ENCODE peak calls at places on chromosomes 2 and 18, in six cellular contexts. One of them, this sample, is unnamed. For H3K4me1, the result is how much of the 10 kb centered on the place peaks cover.

GRCh38 chr2:221676566-221677172 is 104.6 kb upstream of the EPHA4 start:
- DNase-seq in A673: no peak
- DNase-seq in HepG2: no peak
- DNase-seq in hepatocyte: peak
- DNase-seq in mammary epithelial cell: no peak
- DNase-seq in HCT116: no peak
- DNase-seq in this sample: peak

GRCh38 chr2:10518470-10519060 is 70.4 kb upstream of the ODC1 start:
- DNase-seq in A673: no peak
- DNase-seq in HepG2: no peak
- DNase-seq in hepatocyte: peak
- DNase-seq in mammary epithelial cell: no peak
- DNase-seq in HCT116: no peak
- DNase-seq in this sample: no peak

GRCh38 chr2:143852748-143853147 is 667.2 kb downstream of the ZEB2 start:
- DNase-seq in A673: peak
- DNase-seq in HepG2: no peak
- DNase-seq in hepatocyte: peak
- DNase-seq in mammary epithelial cell: no peak
- DNase-seq in HCT116: no peak
- DNase-seq in this sample: no peak

GRCh38 chr18:67199993-67200617 is 316.4 kb downstream of the DSEL start:
- DNase-seq in A673: peak
- DNase-seq in HepG2: peak
- DNase-seq in hepatocyte: peak
- DNase-seq in mammary epithelial cell: peak
- DNase-seq in HCT116: peak
- DNase-seq in this sample: peak

GRCh38 chr18:31176531-31176930 is 13.9 kb upstream of the DSC1 start:
- DNase-seq in A673: no peak
- DNase-seq in HepG2: no peak
- DNase-seq in hepatocyte: no peak
- DNase-seq in mammary epithelial cell: peak
- DNase-seq in HCT116: no peak
- DNase-seq in this sample: no peak

GRCh38 chr2:197208841-197209240 is 101.7 kb downstream of the ANKRD44 start:
- DNase-seq in A673: no peak
- DNase-seq in HepG2: no peak
- DNase-seq in hepatocyte: no peak
- DNase-seq in mammary epithelial cell: peak
- DNase-seq in HCT116: no peak
- DNase-seq in this sample: peak

GRCh38 chr2:233258211-233258610 is 6.7 kb downstream of the ATG16L1 start:
- DNase-seq in A673: no peak
- DNase-seq in HepG2: no peak
- DNase-seq in hepatocyte: no peak
- DNase-seq in mammary epithelial cell: no peak
- DNase-seq in HCT116: no peak
- DNase-seq in this sample: no peak

GRCh38 chr18:58495634-58496033 is 133.3 kb downstream of the ALPK2 start:
- DNase-seq in A673: no peak
- DNase-seq in HepG2: no peak
- DNase-seq in hepatocyte: no peak
- DNase-seq in mammary epithelial cell: no peak
- DNase-seq in HCT116: no peak
- DNase-seq in this sample: no peak

GRCh38 chr2:19541884-19542283 is 183.5 kb upstream of the OSR1 start:
- DNase-seq in A673: no peak
- DNase-seq in HepG2: no peak
- DNase-seq in hepatocyte: no peak
- DNase-seq in mammary epithelial cell: peak
- DNase-seq in HCT116: no peak
- DNase-seq in this sample: no peak

GRCh38 chr2:189144700-189145211 is 34.8 kb downstream of the COL5A2 start:
- DNase-seq in A673: peak
- DNase-seq in HepG2: no peak
- DNase-seq in hepatocyte: no peak
- DNase-seq in mammary epithelial cell: no peak
- DNase-seq in HCT116: no peak
- DNase-seq in this sample: peak

GRCh38 chr2:197052371-197052770 is 125.9 kb upstream of the PGAP1 start:
- DNase-seq in A673: no peak
- DNase-seq in HepG2: no peak
- DNase-seq in hepatocyte: no peak
- DNase-seq in mammary epithelial cell: no peak
- DNase-seq in HCT116: no peak
- DNase-seq in this sample: no peak

GRCh38 chr2:233418761-233419625 is 64.7 kb downstream of the DGKD start:
- DNase-seq in A673: no peak
- DNase-seq in HepG2: no peak
- DNase-seq in hepatocyte: no peak
- DNase-seq in mammary epithelial cell: no peak
- DNase-seq in HCT116: peak
- DNase-seq in this sample: no peak

GRCh38 chr2:152097291-152098032 is 1.4 kb downstream of the CACNB4 start:
- DNase-seq in A673: peak
- DNase-seq in HepG2: peak
- DNase-seq in hepatocyte: peak
- DNase-seq in mammary epithelial cell: peak
- DNase-seq in HCT116: peak
- DNase-seq in this sample: peak

GRCh38 chr2:232540441-232541041 is 1.0 kb downstream of the CHRNG start:
- DNase-seq in A673: no peak
- DNase-seq in HepG2: no peak
- DNase-seq in hepatocyte: no peak
- DNase-seq in mammary epithelial cell: no peak
- DNase-seq in HCT116: no peak
- DNase-seq in this sample: no peak

GRCh38 chr18:74773171-74773624 is 175.5 kb downstream of the ZNF407 start:
- DNase-seq in A673: no peak
- DNase-seq in HepG2: no peak
- DNase-seq in hepatocyte: no peak
- DNase-seq in mammary epithelial cell: no peak
- DNase-seq in HCT116: no peak
- DNase-seq in this sample: no peak

GRCh38 chr2:33727361-33728032 is 128.4 kb upstream of the FAM98A start:
- DNase-seq in A673: no peak
- DNase-seq in HepG2: no peak
- DNase-seq in hepatocyte: no peak
- DNase-seq in mammary epithelial cell: no peak
- DNase-seq in HCT116: no peak
- DNase-seq in this sample: no peak

GRCh38 chr2:65545818-65546217 is 113.4 kb upstream of the SPRED2 start:
- DNase-seq in A673: no peak
- DNase-seq in HepG2: no peak
- DNase-seq in hepatocyte: peak
- DNase-seq in mammary epithelial cell: peak
- DNase-seq in HCT116: no peak
- DNase-seq in this sample: peak

GRCh38 chr18:8177330-8178016 is 431.8 kb upstream of the RAB12 start:
- DNase-seq in A673: no peak
- DNase-seq in HepG2: peak
- DNase-seq in hepatocyte: peak
- DNase-seq in mammary epithelial cell: peak
- DNase-seq in HCT116: no peak
- DNase-seq in this sample: no peak

GRCh38 chr2:157024129-157024528 is 233.4 kb upstream of the GALNT5 start:
- DNase-seq in A673: no peak
- DNase-seq in HepG2: peak
- DNase-seq in hepatocyte: peak
- DNase-seq in mammary epithelial cell: no peak
- DNase-seq in HCT116: no peak
- DNase-seq in this sample: no peak

GRCh38 chr18:4438938-4439337 is 16.2 kb downstream of the DLGAP1 start:
- DNase-seq in A673: no peak
- DNase-seq in HepG2: no peak
- DNase-seq in hepatocyte: no peak
- DNase-seq in mammary epithelial cell: no peak
- DNase-seq in HCT116: no peak
- DNase-seq in this sample: no peak

GRCh38 chr2:217095511-217096205 is 235.8 kb upstream of the TNP1 start:
- DNase-seq in A673: no peak
- DNase-seq in HepG2: no peak
- DNase-seq in hepatocyte: no peak
- DNase-seq in mammary epithelial cell: peak
- DNase-seq in HCT116: no peak
- DNase-seq in this sample: no peak

GRCh38 chr2:165390875-165391274 is 78.6 kb upstream of the CSRNP3 start:
- DNase-seq in A673: no peak
- DNase-seq in HepG2: no peak
- DNase-seq in hepatocyte: no peak
- DNase-seq in mammary epithelial cell: no peak
- DNase-seq in HCT116: no peak
- DNase-seq in this sample: no peak

GRCh38 chr2:7588295-7588694 is 671.1 kb downstream of the RNF144A start:
- DNase-seq in A673: peak
- DNase-seq in HepG2: no peak
- DNase-seq in hepatocyte: no peak
- DNase-seq in mammary epithelial cell: peak
- DNase-seq in HCT116: no peak
- DNase-seq in this sample: peak

GRCh38 chr2:99825630-99826029 is 316.8 kb downstream of the AFF3 start:
- DNase-seq in A673: no peak
- DNase-seq in HepG2: no peak
- DNase-seq in hepatocyte: no peak
- DNase-seq in mammary epithelial cell: no peak
- DNase-seq in HCT116: no peak
- DNase-seq in this sample: no peak

GRCh38 chr2:98606431-98606830 is 1.9 kb downstream of the COA5 start:
- DNase-seq in A673: no peak
- DNase-seq in HepG2: no peak
- DNase-seq in hepatocyte: no peak
- DNase-seq in mammary epithelial cell: no peak
- DNase-seq in HCT116: no peak
- DNase-seq in this sample: no peak
- H3K4me1 ChIP-seq in A673: under half
- H3K4me1 ChIP-seq in HepG2: under half
- H3K4me1 ChIP-seq in hepatocyte: under half
- H3K4me1 ChIP-seq in mammary epithelial cell: under half
- H3K4me1 ChIP-seq in HCT116: under half
- H3K4me1 ChIP-seq in this sample: under half

DNA sequence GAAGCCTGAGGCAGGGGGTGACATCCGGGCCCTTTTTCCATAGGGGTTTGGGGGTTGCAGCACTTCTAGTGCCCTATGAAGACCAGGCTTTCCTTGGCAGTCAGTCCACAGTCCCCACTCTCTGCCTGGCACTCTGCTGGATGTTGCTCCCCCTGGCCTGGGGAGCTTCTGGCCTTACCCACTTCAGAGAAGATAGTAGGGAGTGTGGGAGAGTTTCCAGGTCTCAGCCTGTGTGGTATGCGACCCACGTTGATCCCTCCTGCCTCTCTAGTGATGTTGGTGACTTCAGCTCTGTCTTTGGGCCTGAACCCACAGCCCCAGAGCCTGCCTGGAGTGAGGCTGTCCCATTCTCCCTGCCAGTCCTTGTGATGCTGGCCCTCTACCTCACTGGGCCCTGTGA is 105.6 kb downstream of the STPG4 start:
- DNase-seq in A673: no peak
- DNase-seq in HepG2: no peak
- DNase-seq in hepatocyte: no peak
- DNase-seq in mammary epithelial cell: no peak
- DNase-seq in HCT116: no peak
- DNase-seq in this sample: no peak
- H3K27ac ChIP-seq in A673: no peak
- H3K27ac ChIP-seq in HepG2: peak
- H3K27ac ChIP-seq in hepatocyte: no peak
- H3K27ac ChIP-seq in mammary epithelial cell: no peak
- H3K27ac ChIP-seq in HCT116: no peak
- H3K27ac ChIP-seq in this sample: no peak

DNA sequence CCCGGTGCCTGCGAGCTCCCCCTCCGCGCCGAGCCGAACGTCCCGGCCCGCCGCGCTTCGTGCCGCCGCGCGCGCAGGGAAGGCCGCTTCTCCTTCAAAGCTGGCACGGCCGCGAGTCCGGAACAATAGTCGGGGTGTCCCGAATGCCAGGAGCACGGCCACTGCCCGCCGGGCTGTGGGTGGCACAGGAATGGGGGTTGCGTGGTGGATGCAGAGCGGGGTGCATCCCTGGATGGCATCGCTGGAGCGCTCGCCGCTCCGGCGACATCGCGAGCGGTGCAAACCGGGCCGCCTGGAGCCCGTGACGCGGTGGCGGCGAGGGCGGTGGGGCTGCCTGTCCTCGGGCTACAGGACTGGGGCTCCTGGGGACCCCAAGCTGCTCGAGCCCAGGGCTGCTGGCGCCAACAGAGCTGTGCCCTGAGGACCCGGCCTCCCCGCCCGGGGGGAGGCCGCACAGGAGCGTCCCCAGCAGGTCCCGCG is 1.1 kb upstream of the SATB2 start:
- DNase-seq in A673: no peak
- DNase-seq in HepG2: no peak
- DNase-seq in hepatocyte: no peak
- DNase-seq in mammary epithelial cell: peak
- DNase-seq in HCT116: no peak
- DNase-seq in this sample: peak
- TF ChIP-seq EZH2 in A673: no peak
- TF ChIP-seq EZH2 in HepG2: no peak
- TF ChIP-seq EZH2 in hepatocyte: peak
- TF ChIP-seq EZH2 in mammary epithelial cell: no peak
- TF ChIP-seq EZH2 in HCT116: no peak
- TF ChIP-seq EZH2 in this sample: no peak

DNA sequence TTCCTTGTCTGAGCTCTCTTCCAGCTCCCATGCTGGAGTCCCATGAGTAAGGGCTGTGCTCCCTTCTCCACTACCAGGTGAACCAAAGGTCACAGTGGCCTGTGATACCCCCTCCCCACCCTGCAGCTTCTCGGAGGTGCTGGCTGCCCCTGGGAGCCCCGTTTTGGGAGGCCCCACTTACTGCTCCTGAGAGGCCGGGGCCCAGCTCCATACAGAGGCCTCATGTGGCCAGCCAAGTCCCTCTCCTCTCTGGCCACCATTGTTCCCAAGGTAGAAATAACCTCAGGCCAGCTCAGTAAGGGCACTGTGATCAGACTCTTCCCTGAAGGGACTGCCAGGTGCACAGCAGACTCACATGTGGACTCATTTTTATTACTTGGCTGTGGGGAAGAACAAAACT is 6.0 kb downstream of the RAB11FIP5 start:
- DNase-seq in A673: no peak
- DNase-seq in HepG2: no peak
- DNase-seq in hepatocyte: no peak
- DNase-seq in mammary epithelial cell: no peak
- DNase-seq in HCT116: no peak
- DNase-seq in this sample: no peak
- H3K4me1 ChIP-seq in A673: under half
- H3K4me1 ChIP-seq in HepG2: half or more
- H3K4me1 ChIP-seq in hepatocyte: under half
- H3K4me1 ChIP-seq in mammary epithelial cell: under half
- H3K4me1 ChIP-seq in HCT116: under half
- H3K4me1 ChIP-seq in this sample: half or more

GRCh38 chr2:40436093-40436475 is 15.8 kb downstream of the SLC8A1 start:
- DNase-seq in A673: no peak
- DNase-seq in HepG2: no peak
- DNase-seq in hepatocyte: no peak
- DNase-seq in mammary epithelial cell: no peak
- DNase-seq in HCT116: no peak
- DNase-seq in this sample: peak
- H3K27ac ChIP-seq in A673: no peak
- H3K27ac ChIP-seq in HepG2: no peak
- H3K27ac ChIP-seq in hepatocyte: no peak
- H3K27ac ChIP-seq in mammary epithelial cell: peak
- H3K27ac ChIP-seq in HCT116: no peak
- H3K27ac ChIP-seq in this sample: peak

This sample was measured in GM23248.